ENCODE peak calls at places on chromosomes 5 and 9, in six cellular contexts. M is cardiac muscle cell, O is GOT3, H is uterus, U is left cardiac atrium, L is HEK293T. Y is an unnamed sample.

GRCh38 chr5:141649056-141649688 is 2.0 kb downstream of the FCHSD1 start:
- DNase-seq in U (no peak), O (no peak), L (no peak), M (no peak), H (peak; percentile 40), Y (no peak)

GRCh38 chr9:4366649-4367330 is 66.9 kb upstream of the GLIS3 start:
- DNase-seq in L (peak; percentile 53), H (no peak), M (peak; percentile 74), U (no peak), O (no peak), Y (peak; percentile 71)

GRCh38 chr5:80146036-80146435 is 109.8 kb downstream of the SERINC5 start:
- DNase-seq in O (no peak), U (no peak), M (no peak), H (no peak), L (no peak), Y (no peak)

GRCh38 chr9:79023134-79023577 is 548.6 kb upstream of the TLE4 start:
- DNase-seq in H (no peak), M (peak; percentile 69), O (no peak), U (no peak), L (no peak), Y (peak; percentile 93)

GRCh38 chr5:131505237-131505908 is 129.7 kb downstream of the RAPGEF6 start:
- DNase-seq in L (no peak), M (no peak), H (no peak), O (no peak), U (no peak), Y (peak; percentile 33)

GRCh38 chr5:16539169-16539666 is 73.6 kb upstream of the ZNF622 start:
- DNase-seq in U (peak; percentile 78), M (peak; percentile 53), H (peak; percentile 62), O (no peak), L (no peak), Y (peak; percentile 92)

GRCh38 chr5:124649548-124650501 is 96.6 kb downstream of the ZNF608 start:
- DNase-seq in L (peak; percentile 64), U (peak; percentile 75), M (peak; percentile 95), O (peak; percentile 42), H (peak; percentile 50), Y (peak; percentile 94)

GRCh38 chr5:24161559-24161958 is 483.2 kb downstream of the CDH10 start:
- DNase-seq in M (no peak), U (no peak), L (no peak), O (no peak), H (no peak), Y (no peak)

GRCh38 chr5:78647411-78647818 is 1.2 kb downstream of the LHFPL2 start:
- DNase-seq in L (no peak), O (no peak), H (no peak), M (peak; percentile 58), U (no peak), Y (peak; percentile 49)

GRCh38 chr5:83653669-83654068 is 67.0 kb downstream of the HAPLN1 start:
- DNase-seq in L (no peak), O (no peak), U (no peak), H (no peak), M (no peak), Y (no peak)

Y was measured in cardiac fibroblast.